ENCODE peak calls at places on chromosomes 3 and 15, in nine cellular contexts. G, T, L, N, I, Y, E, Z and Q are unnamed samples.
A peak's percentile ranks its signal among the peaks of the same experiment; 100 is the strongest.

GRCh38 chr15:94015324-94015723 is 216.0 kb upstream of the MCTP2 start:
- DNase-seq in G (no peak), T (no peak), L (no peak), N (no peak), I (no peak), Y (no peak), E (no peak), Z (no peak), Q (no peak)

GRCh38 chr3:194296448-194296831 is 54.7 kb downstream of the CPN2 start:
- DNase-seq in G (peak; percentile 67), T (no peak), L (peak; percentile 43), N (no peak), I (peak; percentile 86), Y (no peak), E (peak; percentile 56), Z (peak; percentile 76), Q (peak; percentile 80)

GRCh38 chr3:115503386-115503785 is 119.9 kb upstream of the GAP43 start:
- DNase-seq in G (no peak), T (no peak), L (no peak), N (no peak), I (no peak), Y (no peak), E (no peak), Z (no peak), Q (no peak)

GRCh38 chr15:92898988-92899909 is 875 bp upstream of the CHD2 start:
- DNase-seq in G (peak; percentile 47), T (no peak), L (peak; percentile 39), N (no peak), I (no peak), Y (peak; percentile 56), E (no peak), Z (no peak), Q (no peak)

GRCh38 chr3:136838641-136839555 is 20.0 kb downstream of the SLC35G2 start:
- DNase-seq in G (peak; percentile 59), T (no peak), L (no peak), N (no peak), I (peak; percentile 63), Y (no peak), E (no peak), Z (no peak), Q (no peak)

GRCh38 chr3:177929310-177929709 is 606.9 kb upstream of the KCNMB2 start:
- DNase-seq in G (peak; percentile 69), T (no peak), L (peak; percentile 43), N (no peak), I (no peak), Y (no peak), E (no peak), Z (peak; percentile 24), Q (no peak)

GRCh38 chr3:171810278-171811058 is at the start of gene PLD1:
- DNase-seq in G (peak; percentile 72), T (peak; percentile 70), L (peak; percentile 82), N (no peak), I (no peak), Y (peak; percentile 48), E (peak; percentile 88), Z (peak; percentile 83), Q (no peak)

GRCh38 chr15:100340721-100341661 is 784 bp downstream of the ADAMTS17 start:
- DNase-seq in G (no peak), T (no peak), L (no peak), N (no peak), I (no peak), Y (peak; percentile 23), E (no peak), Z (no peak), Q (no peak)

GRCh38 chr3:76370749-76371148 is 585.4 kb upstream of the ZNF717 start:
- DNase-seq in G (no peak), T (no peak), L (no peak), N (no peak), I (no peak), Y (no peak), E (no peak), Z (no peak), Q (no peak)

GRCh38 chr15:38991701-38992100 is 427.1 kb upstream of the RASGRP1 start:
- DNase-seq in G (no peak), T (no peak), L (no peak), N (no peak), I (no peak), Y (no peak), E (no peak), Z (no peak), Q (no peak)

GRCh38 chr3:170531557-170532335 is 54.1 kb downstream of the SLC7A14 start:
- DNase-seq in G (peak; percentile 91), T (no peak), L (peak; percentile 58), N (no peak), I (no peak), Y (no peak), E (no peak), Z (no peak), Q (no peak)

GRCh38 chr15:57873564-57874209 is 167.2 kb downstream of the POLR2M start:
- DNase-seq in G (peak; percentile 23), T (no peak), L (peak; percentile 57), N (no peak), I (peak; percentile 90), Y (no peak), E (no peak), Z (no peak), Q (no peak)

GRCh38 chr15:88139936-88140335 is 116.6 kb downstream of the NTRK3 start:
- DNase-seq in G (no peak), T (no peak), L (no peak), N (no peak), I (no peak), Y (no peak), E (no peak), Z (no peak), Q (no peak)

GRCh38 chr15:64455951-64456350 is 4.4 kb upstream of the ZNF609 start:
- DNase-seq in G (no peak), T (no peak), L (no peak), N (no peak), I (no peak), Y (peak; percentile 75), E (no peak), Z (no peak), Q (no peak)

GRCh38 chr3:133955892-133956291 is 60.2 kb upstream of the RAB6B start:
- DNase-seq in G (no peak), T (no peak), L (peak; percentile 15), N (no peak), I (no peak), Y (no peak), E (no peak), Z (no peak), Q (no peak)

GRCh38 chr3:86464180-86464579 is 526.8 kb downstream of the VGLL3 start:
- DNase-seq in G (no peak), T (no peak), L (no peak), N (no peak), I (no peak), Y (no peak), E (no peak), Z (no peak), Q (no peak)

GRCh38 chr15:90349072-90349471 is 3.0 kb upstream of the ZNF774 start:
- DNase-seq in G (no peak), T (no peak), L (no peak), N (no peak), I (no peak), Y (no peak), E (no peak), Z (no peak), Q (no peak)

GRCh38 chr3:11155341-11156025 is 1.2 kb downstream of the HRH1 start:
- DNase-seq in G (peak; percentile 85), T (peak; percentile 58), L (peak; percentile 76), N (no peak), I (peak; percentile 56), Y (peak; percentile 75), E (no peak), Z (peak; percentile 82), Q (no peak)

GRCh38 chr3:150179330-150179729 is 208.6 kb upstream of the PFN2 start:
- DNase-seq in G (no peak), T (no peak), L (no peak), N (no peak), I (no peak), Y (no peak), E (no peak), Z (no peak), Q (no peak)

GRCh38 chr3:186212611-186213010 is 103.7 kb upstream of the ETV5 start:
- DNase-seq in G (no peak), T (no peak), L (no peak), N (no peak), I (no peak), Y (no peak), E (no peak), Z (no peak), Q (no peak)

GRCh38 chr3:66303556-66303955 is 82.8 kb downstream of the SLC25A26 start:
- DNase-seq in G (no peak), T (no peak), L (no peak), N (no peak), I (no peak), Y (no peak), E (no peak), Z (no peak), Q (no peak)

GRCh38 chr15:101444015-101444414 is 45.5 kb downstream of the PCSK6 start:
- DNase-seq in G (no peak), T (no peak), L (no peak), N (no peak), I (no peak), Y (no peak), E (no peak), Z (no peak), Q (no peak)

GRCh38 chr3:76523337-76523736 is 516.6 kb upstream of the ROBO2 start:
- DNase-seq in G (no peak), T (no peak), L (no peak), N (no peak), I (no peak), Y (peak; percentile 22), E (no peak), Z (no peak), Q (no peak)

GRCh38 chr15:33872761-33873106 is 95.6 kb upstream of the CHRM5 start:
- DNase-seq in G (no peak), T (no peak), L (no peak), N (no peak), I (no peak), Y (no peak), E (no peak), Z (no peak), Q (no peak)

GRCh38 chr15:75904241-75904631 is 558 bp downstream of the FBXO22 start:
- DNase-seq in G (peak; percentile 37), T (no peak), L (peak; percentile 14), N (no peak), I (no peak), Y (peak; percentile 70), E (peak; percentile 46), Z (peak; percentile 22), Q (no peak)

GRCh38 chr3:123833398-123833785 is 50.7 kb downstream of the MYLK start:
- DNase-seq in G (peak; percentile 28), T (no peak), L (peak; percentile 47), N (no peak), I (no peak), Y (no peak), E (no peak), Z (no peak), Q (no peak)

GRCh38 chr3:72123908-72124441 is 339.0 kb upstream of the PROK2 start:
- DNase-seq in G (peak; percentile 100), T (peak; percentile 63), L (peak; percentile 94), N (no peak), I (peak; percentile 82), Y (no peak), E (peak; percentile 81), Z (peak; percentile 18), Q (no peak)

GRCh38 chr15:68699124-68699880 is 120.5 kb downstream of the CORO2B start:
- DNase-seq in G (no peak), T (no peak), L (no peak), N (no peak), I (no peak), Y (no peak), E (no peak), Z (no peak), Q (no peak)

GRCh38 chr3:94162700-94163099 is 99.8 kb downstream of the NSUN3 start:
- DNase-seq in G (peak; percentile 74), T (no peak), L (no peak), N (no peak), I (no peak), Y (no peak), E (peak; percentile 39), Z (peak; percentile 8), Q (no peak)

GRCh38 chr15:80106051-80106450 is 46.6 kb downstream of the ZFAND6 start:
- DNase-seq in G (peak; percentile 58), T (no peak), L (peak; percentile 28), N (no peak), I (peak; percentile 66), Y (no peak), E (no peak), Z (no peak), Q (no peak)

GRCh38 chr3:174215426-174215825 is 643.7 kb upstream of the NAALADL2 start:
- DNase-seq in G (no peak), T (no peak), L (no peak), N (no peak), I (no peak), Y (no peak), E (no peak), Z (no peak), Q (no peak)